ENCODE peak calls at places on chromosomes 3 and 15, in nine cellular contexts. C, H, T, E, J, L, U, P and K are unnamed samples.

GRCh38 chr3:79651536-79652065 is 116.2 kb downstream of the ROBO1 start:
- DNase-seq in C (peak; percentile 78), H (no peak), T (no peak), E (no peak), J (no peak), L (no peak), U (no peak), P (peak; percentile 92), K (no peak)

GRCh38 chr15:33649217-33649933 is 318.9 kb upstream of the CHRM5 start:
- DNase-seq in C (no peak), H (no peak), T (no peak), E (no peak), J (no peak), L (no peak), U (no peak), P (no peak), K (no peak)

GRCh38 chr3:142498397-142499180 is 50.8 kb upstream of the XRN1 start:
- DNase-seq in C (no peak), H (no peak), T (no peak), E (no peak), J (no peak), L (no peak), U (no peak), P (peak; percentile 69), K (peak; percentile 36)

GRCh38 chr3:135248217-135248616 is 453.2 kb downstream of the EPHB1 start:
- DNase-seq in C (no peak), H (no peak), T (no peak), E (no peak), J (no peak), L (no peak), U (no peak), P (no peak), K (no peak)

GRCh38 chr3:65146149-65146548 is 458.3 kb upstream of the ADAMTS9 start:
- DNase-seq in C (peak; percentile 3), H (no peak), T (no peak), E (no peak), J (no peak), L (peak; percentile 84), U (no peak), P (peak; percentile 92), K (no peak)

GRCh38 chr3:186255703-186256331 is 106.2 kb downstream of the DGKG start:
- DNase-seq in C (peak; percentile 67), H (no peak), T (no peak), E (peak; percentile 78), J (no peak), L (peak; percentile 59), U (peak; percentile 66), P (no peak), K (peak; percentile 67)

GRCh38 chr15:70495988-70496387 is 267.4 kb downstream of the UACA start:
- DNase-seq in C (no peak), H (no peak), T (no peak), E (no peak), J (no peak), L (no peak), U (no peak), P (no peak), K (no peak)

GRCh38 chr3:179717219-179717618 is 64.4 kb downstream of the USP13 start:
- DNase-seq in C (no peak), H (no peak), T (no peak), E (no peak), J (no peak), L (no peak), U (no peak), P (peak; percentile 46), K (no peak)

GRCh38 chr3:190854062-190854461 is 8.4 kb downstream of the GMNC start:
- DNase-seq in C (no peak), H (no peak), T (no peak), E (no peak), J (no peak), L (no peak), U (no peak), P (no peak), K (no peak)

GRCh38 chr3:190860531-190860930 is 2.0 kb downstream of the GMNC start:
- DNase-seq in C (no peak), H (no peak), T (no peak), E (no peak), J (no peak), L (no peak), U (no peak), P (no peak), K (no peak)

GRCh38 chr3:190853464-190853863 is 9.0 kb downstream of the GMNC start:
- DNase-seq in C (no peak), H (no peak), T (no peak), E (no peak), J (no peak), L (no peak), U (no peak), P (no peak), K (no peak)

GRCh38 chr3:190849607-190850006 is 12.9 kb downstream of the GMNC start:
- DNase-seq in C (no peak), H (no peak), T (no peak), E (no peak), J (no peak), L (no peak), U (no peak), P (no peak), K (no peak)

GRCh38 chr3:190855151-190855550 is 7.3 kb downstream of the GMNC start:
- DNase-seq in C (peak; percentile 56), H (no peak), T (no peak), E (no peak), J (no peak), L (peak; percentile 47), U (no peak), P (no peak), K (no peak)
- TF ChIP-seq CTCF in C (peak; percentile 45), H (no peak), T (no peak), E (no peak), J (peak; percentile 22), L (peak; percentile 60), U (no peak), P (no peak), K (no peak)

GRCh38 chr3:44416031-44417030 is 61.1 kb downstream of the ZNF445 start:
- DNase-seq in C (no peak), H (no peak), T (no peak), E (no peak), J (no peak), L (no peak), U (no peak), P (no peak), K (no peak)

GRCh38 chr3:44419159-44419922 is 58.1 kb downstream of the ZNF445 start:
- DNase-seq in C (peak; percentile 25), H (no peak), T (no peak), E (no peak), J (no peak), L (no peak), U (no peak), P (no peak), K (no peak)

GRCh38 chr3:44420676-44421075 is 56.8 kb downstream of the ZNF445 start:
- DNase-seq in C (no peak), H (no peak), T (no peak), E (no peak), J (no peak), L (no peak), U (no peak), P (no peak), K (no peak)

GRCh38 chr3:44419923-44420650 is 57.4 kb downstream of the ZNF445 start:
- DNase-seq in C (no peak), H (no peak), T (no peak), E (no peak), J (no peak), L (no peak), U (no peak), P (no peak), K (no peak)

GRCh38 chr3:44418549-44418948 is 58.9 kb downstream of the ZNF445 start:
- DNase-seq in C (peak; percentile 42), H (no peak), T (no peak), E (no peak), J (no peak), L (no peak), U (no peak), P (no peak), K (no peak)
- TF ChIP-seq CTCF in C (peak; percentile 45), H (no peak), T (no peak), E (no peak), J (peak; percentile 53), L (peak; percentile 63), U (no peak), P (peak; percentile 56), K (no peak)

GRCh38 chr3:32392530-32393302 is 1.1 kb downstream of the CMTM7 start:
- DNase-seq in C (no peak), H (peak; percentile 42), T (peak; percentile 57), E (peak; percentile 82), J (no peak), L (no peak), U (no peak), P (peak; percentile 70), K (peak; percentile 29)

GRCh38 chr3:32395451-32395970 is 3.9 kb downstream of the CMTM7 start:
- DNase-seq in C (no peak), H (no peak), T (no peak), E (no peak), J (no peak), L (no peak), U (no peak), P (no peak), K (no peak)

GRCh38 chr3:32387512-32387911 is 4.1 kb upstream of the CMTM7 start:
- DNase-seq in C (no peak), H (no peak), T (no peak), E (no peak), J (no peak), L (no peak), U (no peak), P (no peak), K (no peak)

DNA sequence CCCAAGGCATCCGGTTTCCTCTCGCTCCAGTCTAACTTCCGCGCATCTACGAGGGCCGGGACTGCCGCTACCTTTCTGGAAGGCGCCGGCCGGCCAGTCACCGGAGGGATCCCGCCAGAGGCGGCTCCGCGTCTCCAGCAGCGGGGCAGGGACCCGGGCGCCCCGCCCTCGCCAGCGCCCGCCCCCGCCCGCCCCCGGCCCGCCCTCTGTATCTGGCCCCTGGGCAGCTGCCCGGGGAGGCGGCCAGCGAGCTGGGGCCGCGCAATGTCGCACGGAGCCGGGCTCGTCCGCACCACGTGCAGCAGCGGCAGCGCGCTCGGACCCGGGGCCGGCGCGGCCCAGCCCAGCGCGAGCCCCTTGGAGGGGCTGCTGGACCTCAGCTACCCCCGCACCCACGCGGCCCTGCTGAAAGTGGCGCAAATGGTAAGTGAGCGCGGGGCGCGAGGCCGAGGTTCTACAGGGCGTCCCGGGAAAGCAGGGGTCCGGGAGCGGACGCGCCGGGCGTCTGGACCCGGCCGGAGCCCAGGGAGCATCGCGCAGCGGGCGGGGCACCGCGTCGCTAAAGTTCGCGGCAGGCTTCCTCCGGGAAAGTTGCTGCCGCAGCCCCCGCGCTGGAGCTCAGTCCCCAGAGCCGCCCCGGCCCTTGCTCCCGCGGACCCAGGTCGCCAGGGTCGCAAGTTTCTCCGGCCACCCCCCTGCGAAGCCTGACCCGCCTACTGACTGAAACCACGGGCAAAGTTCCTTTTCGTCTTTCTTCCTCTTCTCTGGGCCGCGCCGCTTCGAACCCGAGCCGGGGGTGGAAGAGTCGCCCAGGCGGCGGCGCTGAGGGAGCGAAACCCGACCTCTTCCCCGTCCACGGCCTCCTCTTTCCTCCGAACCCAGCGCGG is at the start of gene CMTM7:
- DNase-seq in C (peak; percentile 79), H (peak; percentile 35), T (peak; percentile 65), E (peak; percentile 94), J (peak; percentile 77), L (peak; percentile 81), U (peak; percentile 71), P (peak; percentile 37), K (peak; percentile 59)
- TF ChIP-seq CTCF in C (no peak), H (no peak), T (no peak), E (no peak), J (no peak), L (no peak), U (no peak), P (peak; percentile 17), K (peak; percentile 17)

GRCh38 chr3:25861566-25861965 is 71.7 kb downstream of the OXSM start:
- DNase-seq in C (no peak), H (no peak), T (no peak), E (no peak), J (no peak), L (no peak), U (no peak), P (no peak), K (no peak)

GRCh38 chr3:25863011-25863415 is 73.1 kb downstream of the OXSM start:
- DNase-seq in C (no peak), H (no peak), T (no peak), E (no peak), J (no peak), L (no peak), U (no peak), P (no peak), K (no peak)

DNA sequence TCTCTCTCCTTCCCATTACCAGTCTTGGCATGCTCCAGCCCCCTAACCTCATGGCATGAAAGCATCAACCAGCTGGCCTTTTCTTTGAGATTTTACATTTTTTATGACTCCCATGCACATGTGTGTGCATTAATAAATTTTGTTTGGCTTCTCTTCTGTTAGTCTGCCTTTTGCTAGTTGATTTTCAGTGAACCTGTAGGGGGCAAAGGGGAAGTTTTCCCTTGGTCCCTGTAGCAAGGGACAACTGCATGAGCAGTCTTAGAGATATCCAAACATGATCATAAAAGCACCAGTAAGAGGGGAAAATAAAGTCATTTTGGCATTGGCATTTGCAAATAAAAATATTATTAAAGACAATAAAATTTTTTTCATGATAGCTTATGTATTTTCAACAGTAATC is 73.7 kb downstream of the OXSM start:
- DNase-seq in C (peak; percentile 2), H (no peak), T (no peak), E (no peak), J (no peak), L (no peak), U (no peak), P (no peak), K (no peak)
- TF ChIP-seq CTCF in C (peak; percentile 43), H (no peak), T (no peak), E (no peak), J (peak; percentile 60), L (peak; percentile 53), U (no peak), P (no peak), K (no peak)